ENCODE peak calls at places on chromosome 13, in ten cellular contexts. H is lower leg skin, L is suprapubic skin, A is progenitor cell of endocrine pancreas, B is neural crest cell, I is NB4, J is A549, G is Calu3, Q is tibial nerve, O is MCF 10A. V is an unnamed sample.
A peak's percentile ranks its signal among the peaks of the same experiment; 100 is the strongest.

GRCh38 chr13:111537843-111538499 is 217.5 kb downstream of the TEX29 start:
- DNase-seq in H (no peak), L (peak; percentile 58), A (no peak), B (no peak), I (no peak), J (no peak), G (no peak), Q (no peak), O (no peak), V (no peak)

GRCh38 chr13:100751826-100752225 is 77.2 kb upstream of the TMTC4 start:
- DNase-seq in H (no peak), L (no peak), A (no peak), B (no peak), I (no peak), J (no peak), G (no peak), Q (no peak), O (peak; percentile 6), V (no peak)

GRCh38 chr13:50531917-50532899 is 311.3 kb downstream of the DLEU7 start:
- DNase-seq in H (no peak), L (no peak), A (no peak), B (no peak), I (peak; percentile 42), J (peak; percentile 21), G (no peak), Q (no peak), O (peak; percentile 42), V (no peak)

GRCh38 chr13:107144432-107144831 is 576.5 kb upstream of the ARGLU1 start:
- DNase-seq in H (no peak), L (no peak), A (no peak), B (no peak), I (no peak), J (no peak), G (no peak), Q (no peak), O (peak; percentile 16), V (no peak)

GRCh38 chr13:43230989-43231388 is 207.6 kb downstream of the DNAJC15 start:
- DNase-seq in H (no peak), L (no peak), A (no peak), B (no peak), I (no peak), J (no peak), G (no peak), Q (no peak), O (no peak), V (no peak)

GRCh38 chr13:94413545-94413944 is 65.9 kb downstream of the DCT start:
- DNase-seq in H (no peak), L (no peak), A (no peak), B (no peak), I (no peak), J (no peak), G (no peak), Q (no peak), O (no peak), V (no peak)

GRCh38 chr13:93336733-93337132 is 110.1 kb downstream of the GPC6 start:
- DNase-seq in H (no peak), L (no peak), A (no peak), B (no peak), I (no peak), J (no peak), G (no peak), Q (no peak), O (no peak), V (no peak)

GRCh38 chr13:25300861-25301346 is 521 bp upstream of the NUP58 start:
- DNase-seq in H (no peak), L (peak; percentile 77), A (no peak), B (no peak), I (no peak), J (no peak), G (peak; percentile 1), Q (no peak), O (no peak), V (no peak)

GRCh38 chr13:44435142-44435982 is 61.7 kb downstream of the SERP2 start:
- DNase-seq in H (peak; percentile 98), L (peak; percentile 98), A (peak; percentile 96), B (peak; percentile 87), I (peak; percentile 90), J (peak; percentile 94), G (peak; percentile 86), Q (peak; percentile 98), O (peak; percentile 99), V (peak; percentile 92)

GRCh38 chr13:73168226-73168992 is 109.6 kb downstream of the KLF5 start:
- DNase-seq in H (no peak), L (no peak), A (no peak), B (no peak), I (no peak), J (no peak), G (no peak), Q (no peak), O (peak; percentile 26), V (no peak)

DNA sequence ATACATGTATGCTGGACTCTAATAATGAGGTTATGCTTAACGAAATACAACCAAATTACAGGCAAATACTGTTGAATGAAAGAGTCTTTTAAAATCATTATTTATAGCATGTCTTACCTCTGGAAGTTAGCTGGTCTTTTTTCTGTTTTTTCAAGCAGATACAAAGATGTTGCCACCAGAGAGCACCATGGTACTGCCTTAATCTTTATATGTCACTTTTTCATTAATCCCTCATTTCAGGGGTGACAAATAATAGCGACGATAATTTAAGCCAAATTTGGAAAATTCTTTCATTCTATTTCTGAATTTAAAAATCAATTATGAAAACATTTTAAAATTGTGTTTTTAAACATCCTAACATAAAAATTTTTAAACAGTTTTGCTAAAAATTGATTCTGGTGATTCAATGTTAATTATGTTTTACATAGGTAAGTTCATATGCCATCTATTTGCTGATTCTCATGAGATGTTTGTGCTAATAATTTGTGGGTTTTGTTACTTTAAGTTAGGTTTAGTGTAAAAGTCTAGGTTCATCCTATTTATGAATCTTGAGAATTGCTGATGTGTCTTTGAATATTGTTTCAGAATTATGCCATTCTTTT is 379.3 kb upstream of the SGCG start:
- DNase-seq in H (no peak), L (no peak), A (no peak), B (no peak), I (peak; percentile 15), J (peak; percentile 18), G (no peak), Q (no peak), O (no peak), V (no peak)
- TF ChIP-seq CTCF in H (no peak), L (peak; percentile 10), A (peak; percentile 54), B (peak; percentile 72), I (no peak), J (peak; percentile 30), G (no peak), Q (peak; percentile 25), O (peak; percentile 47), V (peak; percentile 41)

GRCh38 chr13:96072392-96072791 is 17.5 kb upstream of the HS6ST3 start:
- DNase-seq in H (no peak), L (no peak), A (no peak), B (no peak), I (no peak), J (no peak), G (no peak), Q (no peak), O (no peak), V (no peak)
- TF ChIP-seq CTCF in H (no peak), L (no peak), A (peak; percentile 23), B (no peak), I (no peak), J (no peak), G (no peak), Q (no peak), O (no peak), V (no peak)

DNA sequence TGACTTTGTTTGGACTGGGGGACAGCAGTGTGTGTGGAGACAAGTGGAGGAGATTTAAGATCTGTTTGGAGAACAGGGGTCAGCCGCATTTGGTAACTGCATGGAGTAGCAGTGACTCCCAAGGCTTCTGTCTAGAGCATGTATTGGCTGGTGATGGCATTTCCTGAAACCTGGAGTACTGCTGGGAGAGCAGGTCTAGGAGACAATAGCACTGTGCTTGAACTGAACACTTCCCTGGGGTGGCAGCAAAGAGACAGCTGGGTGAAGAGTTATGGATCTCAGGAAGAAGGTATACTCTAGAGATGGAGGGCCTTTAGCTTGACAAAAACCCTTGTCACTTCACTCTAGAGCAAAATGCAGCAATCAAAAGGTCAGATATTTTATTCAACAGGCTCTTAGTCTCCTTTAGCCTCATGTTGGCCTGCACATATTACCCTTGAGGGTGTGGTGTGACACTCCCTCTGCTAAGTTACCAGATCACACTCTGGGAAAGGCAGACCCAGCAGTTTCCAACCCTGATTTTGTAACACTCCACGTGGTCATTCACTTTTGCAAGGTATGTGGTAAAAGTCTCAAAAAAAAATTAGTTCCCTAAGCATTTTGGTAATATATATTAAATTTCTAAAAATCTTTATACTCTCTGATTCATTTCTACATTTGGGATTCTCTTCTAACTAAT is 70.2 kb downstream of the DHRS12 start:
- DNase-seq in H (peak; percentile 64), L (no peak), A (no peak), B (no peak), I (peak; percentile 71), J (no peak), G (no peak), Q (peak; percentile 33), O (peak; percentile 55), V (no peak)
- TF ChIP-seq CTCF in H (no peak), L (no peak), A (no peak), B (no peak), I (no peak), J (no peak), G (no peak), Q (no peak), O (no peak), V (no peak)

GRCh38 chr13:99208185-99208584 is 7.5 kb downstream of the UBAC2 start:
- DNase-seq in H (no peak), L (no peak), A (no peak), B (no peak), I (no peak), J (no peak), G (no peak), Q (no peak), O (no peak), V (no peak)

GRCh38 chr13:99206873-99207272 is 6.2 kb downstream of the UBAC2 start:
- DNase-seq in H (no peak), L (no peak), A (no peak), B (no peak), I (no peak), J (no peak), G (no peak), Q (no peak), O (no peak), V (no peak)

GRCh38 chr13:99207511-99207910 is 6.9 kb downstream of the UBAC2 start:
- DNase-seq in H (no peak), L (no peak), A (no peak), B (no peak), I (no peak), J (no peak), G (no peak), Q (no peak), O (no peak), V (no peak)

GRCh38 chr13:99211421-99212035 is 10.9 kb downstream of the UBAC2 start:
- DNase-seq in H (no peak), L (no peak), A (no peak), B (no peak), I (no peak), J (no peak), G (no peak), Q (no peak), O (no peak), V (no peak)

DNA sequence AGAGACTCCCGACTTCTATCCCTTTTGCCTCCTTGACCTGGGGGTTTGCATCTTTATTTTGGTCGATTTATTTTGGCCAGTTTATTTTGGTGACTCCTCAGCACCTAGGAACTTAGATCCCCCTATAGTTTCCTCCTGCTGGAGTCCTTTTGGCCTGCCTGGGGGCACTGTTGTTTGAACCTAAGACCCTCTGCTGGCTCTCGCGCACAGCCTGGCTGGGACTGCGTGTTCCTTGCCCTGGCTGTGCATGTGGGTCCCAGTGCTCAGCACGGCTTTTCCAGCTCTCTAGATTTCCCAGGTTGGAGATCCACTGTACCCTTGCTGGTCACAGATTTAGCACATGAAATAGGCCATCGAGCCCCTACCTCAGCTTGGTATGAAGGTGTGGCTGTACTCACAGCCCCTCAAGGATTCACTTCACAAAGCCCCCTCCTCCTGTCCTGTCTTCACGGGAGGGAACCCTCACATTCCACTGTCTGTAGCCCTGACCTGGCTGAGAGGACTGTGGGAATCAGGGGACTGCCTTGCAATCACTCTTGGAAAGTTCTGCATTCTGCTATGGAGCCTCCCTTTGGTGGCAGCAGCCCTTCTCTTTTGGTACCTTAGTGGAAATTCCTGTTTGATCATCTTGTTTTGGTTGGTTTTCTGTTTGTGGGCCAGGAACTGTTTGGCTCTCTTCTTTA is 8.3 kb downstream of the UBAC2 start:
- DNase-seq in H (no peak), L (no peak), A (no peak), B (no peak), I (no peak), J (no peak), G (no peak), Q (no peak), O (no peak), V (no peak)
- TF ChIP-seq CTCF in H (no peak), L (no peak), A (no peak), B (no peak), I (no peak), J (no peak), G (no peak), Q (no peak), O (no peak), V (no peak)

V was measured in mesothelial cell of epicardium.